ENCODE peak calls at places on chromosomes 7 and 10, in six cellular contexts. One of them, this sample, is unnamed.

GRCh38 chr7:89182116-89182515 is 386.6 kb upstream of the TEX47 start:
- DNase-seq in right lobe of liver: no peak
- DNase-seq in AG04449: no peak
- DNase-seq in endothelial cell of umbilical vein: no peak
- DNase-seq in astrocyte: no peak
- DNase-seq in esophagus muscularis mucosa: no peak
- DNase-seq in this sample: no peak

GRCh38 chr10:73908853-73909611 is 1.9 kb upstream of the PLAU start:
- DNase-seq in right lobe of liver: no peak
- DNase-seq in endothelial cell of umbilical vein: peak
- DNase-seq in AG04449: peak
- DNase-seq in esophagus muscularis mucosa: no peak
- DNase-seq in astrocyte: peak
- DNase-seq in this sample: peak

GRCh38 chr7:150381096-150381495 is 2.0 kb downstream of the ZNF775 start:
- DNase-seq in endothelial cell of umbilical vein: no peak
- DNase-seq in esophagus muscularis mucosa: no peak
- DNase-seq in right lobe of liver: no peak
- DNase-seq in astrocyte: no peak
- DNase-seq in AG04449: no peak
- DNase-seq in this sample: no peak

GRCh38 chr7:36739351-36739750 is 15.1 kb upstream of the AOAH start:
- DNase-seq in esophagus muscularis mucosa: no peak
- DNase-seq in astrocyte: no peak
- DNase-seq in AG04449: no peak
- DNase-seq in right lobe of liver: no peak
- DNase-seq in endothelial cell of umbilical vein: no peak
- DNase-seq in this sample: no peak

GRCh38 chr10:14215601-14216000 is 115.1 kb downstream of the FRMD4A start:
- DNase-seq in AG04449: no peak
- DNase-seq in endothelial cell of umbilical vein: no peak
- DNase-seq in esophagus muscularis mucosa: no peak
- DNase-seq in right lobe of liver: no peak
- DNase-seq in astrocyte: no peak
- DNase-seq in this sample: no peak

GRCh38 chr7:66296-66695 is 126.1 kb upstream of the FAM20C start:
- DNase-seq in right lobe of liver: no peak
- DNase-seq in endothelial cell of umbilical vein: no peak
- DNase-seq in AG04449: no peak
- DNase-seq in esophagus muscularis mucosa: no peak
- DNase-seq in astrocyte: no peak
- DNase-seq in this sample: no peak

GRCh38 chr10:1668347-1668746 is 69.0 kb downstream of the ADARB2 start:
- DNase-seq in astrocyte: no peak
- DNase-seq in endothelial cell of umbilical vein: no peak
- DNase-seq in right lobe of liver: no peak
- DNase-seq in AG04449: no peak
- DNase-seq in esophagus muscularis mucosa: no peak
- DNase-seq in this sample: no peak

GRCh38 chr7:128177768-128178550 is 63.1 kb upstream of the LEP start:
- DNase-seq in AG04449: no peak
- DNase-seq in esophagus muscularis mucosa: no peak
- DNase-seq in right lobe of liver: no peak
- DNase-seq in astrocyte: no peak
- DNase-seq in endothelial cell of umbilical vein: no peak
- DNase-seq in this sample: no peak

GRCh38 chr7:30970074-30970473 is 6.3 kb downstream of the GHRHR start:
- DNase-seq in endothelial cell of umbilical vein: no peak
- DNase-seq in right lobe of liver: no peak
- DNase-seq in astrocyte: no peak
- DNase-seq in AG04449: no peak
- DNase-seq in esophagus muscularis mucosa: no peak
- DNase-seq in this sample: no peak

GRCh38 chr7:52726986-52727385 is 308.4 kb upstream of the POM121L12 start:
- DNase-seq in astrocyte: no peak
- DNase-seq in right lobe of liver: no peak
- DNase-seq in AG04449: no peak
- DNase-seq in esophagus muscularis mucosa: no peak
- DNase-seq in endothelial cell of umbilical vein: no peak
- DNase-seq in this sample: no peak

GRCh38 chr10:71598673-71599072 is 120.9 kb downstream of the C10orf105 start:
- DNase-seq in right lobe of liver: peak
- DNase-seq in esophagus muscularis mucosa: peak
- DNase-seq in astrocyte: no peak
- DNase-seq in AG04449: no peak
- DNase-seq in endothelial cell of umbilical vein: no peak
- DNase-seq in this sample: no peak

GRCh38 chr7:121633186-121633585 is 237.1 kb upstream of the FAM3C start:
- DNase-seq in AG04449: no peak
- DNase-seq in right lobe of liver: no peak
- DNase-seq in endothelial cell of umbilical vein: no peak
- DNase-seq in esophagus muscularis mucosa: no peak
- DNase-seq in astrocyte: no peak
- DNase-seq in this sample: no peak

GRCh38 chr10:96511044-96511945 is 2.4 kb downstream of the TLL2 start:
- DNase-seq in astrocyte: no peak
- DNase-seq in endothelial cell of umbilical vein: peak
- DNase-seq in AG04449: no peak
- DNase-seq in esophagus muscularis mucosa: peak
- DNase-seq in right lobe of liver: no peak
- DNase-seq in this sample: no peak

GRCh38 chr10:72092171-72092924 is 4.0 kb upstream of the SPOCK2 start:
- DNase-seq in AG04449: no peak
- DNase-seq in esophagus muscularis mucosa: no peak
- DNase-seq in endothelial cell of umbilical vein: no peak
- DNase-seq in right lobe of liver: no peak
- DNase-seq in astrocyte: no peak
- DNase-seq in this sample: no peak

GRCh38 chr7:25970381-25970780 is 181.6 kb upstream of the NFE2L3 start:
- DNase-seq in endothelial cell of umbilical vein: no peak
- DNase-seq in esophagus muscularis mucosa: peak
- DNase-seq in right lobe of liver: no peak
- DNase-seq in astrocyte: no peak
- DNase-seq in AG04449: no peak
- DNase-seq in this sample: no peak

GRCh38 chr7:99272476-99273045 is at the start of gene MYH16:
- DNase-seq in astrocyte: peak
- DNase-seq in right lobe of liver: no peak
- DNase-seq in esophagus muscularis mucosa: no peak
- DNase-seq in endothelial cell of umbilical vein: no peak
- DNase-seq in AG04449: no peak
- DNase-seq in this sample: no peak

GRCh38 chr7:128322040-128322643 is 21.6 kb downstream of the RBM28 start:
- DNase-seq in right lobe of liver: no peak
- DNase-seq in astrocyte: peak
- DNase-seq in esophagus muscularis mucosa: no peak
- DNase-seq in endothelial cell of umbilical vein: peak
- DNase-seq in AG04449: no peak
- DNase-seq in this sample: no peak

GRCh38 chr7:143299346-143299745 is 11.2 kb downstream of the CASP2 start:
- DNase-seq in endothelial cell of umbilical vein: no peak
- DNase-seq in astrocyte: peak
- DNase-seq in AG04449: no peak
- DNase-seq in right lobe of liver: no peak
- DNase-seq in esophagus muscularis mucosa: no peak
- DNase-seq in this sample: no peak

GRCh38 chr7:39453743-39454355 is 112.4 kb upstream of the YAE1 start:
- DNase-seq in endothelial cell of umbilical vein: peak
- DNase-seq in esophagus muscularis mucosa: no peak
- DNase-seq in right lobe of liver: no peak
- DNase-seq in AG04449: no peak
- DNase-seq in astrocyte: peak
- DNase-seq in this sample: peak

GRCh38 chr7:149253665-149254064 is 8.3 kb upstream of the ZNF783 start:
- DNase-seq in astrocyte: no peak
- DNase-seq in right lobe of liver: no peak
- DNase-seq in AG04449: no peak
- DNase-seq in endothelial cell of umbilical vein: no peak
- DNase-seq in esophagus muscularis mucosa: no peak
- DNase-seq in this sample: no peak

GRCh38 chr10:128035557-128035973 is 90.7 kb downstream of the MKI67 start:
- DNase-seq in endothelial cell of umbilical vein: peak
- DNase-seq in esophagus muscularis mucosa: no peak
- DNase-seq in astrocyte: no peak
- DNase-seq in AG04449: no peak
- DNase-seq in right lobe of liver: no peak
- DNase-seq in this sample: no peak

GRCh38 chr7:5177060-5177459 is 13.0 kb upstream of the WIPI2 start:
- DNase-seq in esophagus muscularis mucosa: no peak
- DNase-seq in astrocyte: peak
- DNase-seq in AG04449: no peak
- DNase-seq in endothelial cell of umbilical vein: peak
- DNase-seq in right lobe of liver: peak
- DNase-seq in this sample: peak

GRCh38 chr7:30468791-30469190 is 9.8 kb downstream of the NOD1 start:
- DNase-seq in endothelial cell of umbilical vein: no peak
- DNase-seq in right lobe of liver: no peak
- DNase-seq in astrocyte: peak
- DNase-seq in AG04449: no peak
- DNase-seq in esophagus muscularis mucosa: no peak
- DNase-seq in this sample: no peak

GRCh38 chr10:104640339-104641149 is 546 bp upstream of the SORCS3 start:
- DNase-seq in esophagus muscularis mucosa: peak
- DNase-seq in astrocyte: no peak
- DNase-seq in right lobe of liver: no peak
- DNase-seq in AG04449: no peak
- DNase-seq in endothelial cell of umbilical vein: no peak
- DNase-seq in this sample: no peak

GRCh38 chr7:97017197-97018125 is 7.2 kb downstream of the DLX5 start:
- DNase-seq in endothelial cell of umbilical vein: no peak
- DNase-seq in esophagus muscularis mucosa: peak
- DNase-seq in astrocyte: no peak
- DNase-seq in right lobe of liver: no peak
- DNase-seq in AG04449: no peak
- DNase-seq in this sample: no peak

GRCh38 chr10:114541081-114541833 is 116.8 kb downstream of the ABLIM1 start:
- DNase-seq in endothelial cell of umbilical vein: peak
- DNase-seq in esophagus muscularis mucosa: peak
- DNase-seq in right lobe of liver: no peak
- DNase-seq in astrocyte: peak
- DNase-seq in AG04449: no peak
- DNase-seq in this sample: no peak

GRCh38 chr10:114539623-114540022 is 118.5 kb downstream of the ABLIM1 start:
- DNase-seq in AG04449: no peak
- DNase-seq in right lobe of liver: no peak
- DNase-seq in esophagus muscularis mucosa: no peak
- DNase-seq in astrocyte: no peak
- DNase-seq in endothelial cell of umbilical vein: no peak
- DNase-seq in this sample: no peak

GRCh38 chr10:114540191-114540590 is 117.9 kb downstream of the ABLIM1 start:
- DNase-seq in AG04449: no peak
- DNase-seq in endothelial cell of umbilical vein: no peak
- DNase-seq in esophagus muscularis mucosa: no peak
- DNase-seq in right lobe of liver: no peak
- DNase-seq in astrocyte: no peak
- DNase-seq in this sample: no peak

GRCh38 chr10:114537791-114538543 is 120.1 kb downstream of the ABLIM1 start:
- DNase-seq in esophagus muscularis mucosa: no peak
- DNase-seq in endothelial cell of umbilical vein: no peak
- DNase-seq in right lobe of liver: no peak
- DNase-seq in astrocyte: no peak
- DNase-seq in AG04449: no peak
- DNase-seq in this sample: no peak

GRCh38 chr10:114538544-114538906 is 119.5 kb downstream of the ABLIM1 start:
- DNase-seq in esophagus muscularis mucosa: no peak
- DNase-seq in right lobe of liver: no peak
- DNase-seq in AG04449: no peak
- DNase-seq in astrocyte: no peak
- DNase-seq in endothelial cell of umbilical vein: no peak
- DNase-seq in this sample: no peak
- H3K4me3 ChIP-seq in esophagus muscularis mucosa: no peak
- H3K4me3 ChIP-seq in right lobe of liver: no peak
- H3K4me3 ChIP-seq in AG04449: no peak
- H3K4me3 ChIP-seq in astrocyte: no peak
- H3K4me3 ChIP-seq in endothelial cell of umbilical vein: no peak
- H3K4me3 ChIP-seq in this sample: no peak

GRCh38 chr7:78134748-78135147 is 336.2 kb downstream of the PHTF2 start:
- DNase-seq in esophagus muscularis mucosa: no peak
- DNase-seq in right lobe of liver: no peak
- DNase-seq in endothelial cell of umbilical vein: no peak
- DNase-seq in AG04449: no peak
- DNase-seq in astrocyte: no peak
- DNase-seq in this sample: no peak

GRCh38 chr7:78129865-78130264 is 331.3 kb downstream of the PHTF2 start:
- DNase-seq in AG04449: no peak
- DNase-seq in astrocyte: no peak
- DNase-seq in endothelial cell of umbilical vein: no peak
- DNase-seq in esophagus muscularis mucosa: no peak
- DNase-seq in right lobe of liver: no peak
- DNase-seq in this sample: no peak

GRCh38 chr7:78130443-78131200 is 332.0 kb downstream of the PHTF2 start:
- DNase-seq in esophagus muscularis mucosa: no peak
- DNase-seq in astrocyte: no peak
- DNase-seq in endothelial cell of umbilical vein: no peak
- DNase-seq in AG04449: no peak
- DNase-seq in right lobe of liver: no peak
- DNase-seq in this sample: no peak

GRCh38 chr7:78139335-78139734 is 340.8 kb downstream of the PHTF2 start:
- DNase-seq in esophagus muscularis mucosa: no peak
- DNase-seq in AG04449: no peak
- DNase-seq in right lobe of liver: no peak
- DNase-seq in astrocyte: peak
- DNase-seq in endothelial cell of umbilical vein: no peak
- DNase-seq in this sample: peak

DNA sequence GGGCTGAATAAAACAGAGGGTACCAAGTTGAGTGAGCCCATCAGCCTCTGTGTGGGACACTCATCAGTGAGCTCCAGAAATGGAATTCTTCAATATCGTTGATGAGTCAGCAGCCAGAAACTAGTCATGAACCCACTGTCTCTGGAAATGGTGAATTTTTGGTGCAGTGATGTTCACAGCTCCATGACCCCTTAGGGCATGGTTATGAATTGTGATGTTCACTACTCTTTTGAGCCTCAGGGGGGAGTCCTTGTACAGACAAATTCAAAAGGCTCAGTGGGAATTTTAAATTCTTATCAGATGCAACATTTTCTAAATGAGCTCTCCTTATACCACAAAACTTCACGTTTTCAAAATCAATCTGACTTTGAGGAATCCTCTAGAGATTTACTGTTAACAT is 335.7 kb downstream of the PHTF2 start:
- DNase-seq in endothelial cell of umbilical vein: peak
- DNase-seq in astrocyte: peak
- DNase-seq in AG04449: no peak
- DNase-seq in right lobe of liver: no peak
- DNase-seq in esophagus muscularis mucosa: no peak
- DNase-seq in this sample: no peak
- TF ChIP-seq CTCF in endothelial cell of umbilical vein: peak
- TF ChIP-seq CTCF in astrocyte: peak
- TF ChIP-seq CTCF in AG04449: peak
- TF ChIP-seq CTCF in right lobe of liver: peak
- TF ChIP-seq CTCF in esophagus muscularis mucosa: peak
- TF ChIP-seq CTCF in this sample: peak

GRCh38 chr10:132961-133898 is 2.0 kb upstream of the ZMYND11 start:
- DNase-seq in AG04449: peak
- DNase-seq in esophagus muscularis mucosa: no peak
- DNase-seq in right lobe of liver: no peak
- DNase-seq in astrocyte: peak
- DNase-seq in endothelial cell of umbilical vein: peak
- DNase-seq in this sample: peak
- H3K4me3 ChIP-seq in AG04449: peak
- H3K4me3 ChIP-seq in esophagus muscularis mucosa: peak
- H3K4me3 ChIP-seq in right lobe of liver: no peak
- H3K4me3 ChIP-seq in astrocyte: peak
- H3K4me3 ChIP-seq in endothelial cell of umbilical vein: no peak
- H3K4me3 ChIP-seq in this sample: peak

GRCh38 chr10:120403109-120403508 is 53.9 kb upstream of the PLPP4 start:
- DNase-seq in AG04449: no peak
- DNase-seq in right lobe of liver: no peak
- DNase-seq in endothelial cell of umbilical vein: no peak
- DNase-seq in astrocyte: peak
- DNase-seq in esophagus muscularis mucosa: no peak
- DNase-seq in this sample: no peak
- TF ChIP-seq CTCF in AG04449: no peak
- TF ChIP-seq CTCF in right lobe of liver: no peak
- TF ChIP-seq CTCF in endothelial cell of umbilical vein: no peak
- TF ChIP-seq CTCF in astrocyte: no peak
- TF ChIP-seq CTCF in esophagus muscularis mucosa: no peak
- TF ChIP-seq CTCF in this sample: no peak

This sample was measured in epithelial cell of proximal tubule.